ENCODE peak calls at places on chromosome 14, in six cellular contexts. J is astrocyte of the spinal cord, N is endodermal cell, Q is non-pigmented ciliary epithelial cell, F is retina, G is Caki2. U is an unnamed sample.

GRCh38 chr14:26484562-26484961 is 113.3 kb downstream of the NOVA1 start:
- DNase-seq in J (no peak), N (no peak), G (no peak), F (no peak), Q (no peak), U (no peak)

GRCh38 chr14:59483360-59483759 is 848 bp downstream of the L3HYPDH start:
- DNase-seq in N (no peak), F (no peak), Q (no peak), G (peak), J (peak), U (peak)

GRCh38 chr14:67532998-67533753 is at the start of gene PLEKHH1:
- DNase-seq in Q (no peak), J (peak), N (peak), F (peak), G (peak), U (peak)

GRCh38 chr14:50763386-50764007 is 67.5 kb downstream of the NIN start:
- DNase-seq in J (peak), Q (peak), N (no peak), F (no peak), G (peak), U (peak)

GRCh38 chr14:54083549-54084239 is 127.1 kb upstream of the BMP4 start:
- DNase-seq in N (no peak), J (no peak), G (no peak), F (no peak), Q (no peak), U (no peak)

GRCh38 chr14:104100171-104101085 is 14.9 kb downstream of the ASPG start:
- DNase-seq in J (no peak), G (no peak), N (peak), Q (no peak), F (no peak), U (no peak)

GRCh38 chr14:66850258-66850897 is 338.9 kb upstream of the GARIN2 start:
- DNase-seq in Q (no peak), G (no peak), J (no peak), N (no peak), F (no peak), U (no peak)

GRCh38 chr14:77140937-77141591 is 527 bp downstream of the ZDHHC22 start:
- DNase-seq in N (peak), G (peak), J (peak), F (peak), Q (no peak), U (no peak)

GRCh38 chr14:87231336-87232026 is 761.5 kb downstream of the GALC start:
- DNase-seq in N (peak), Q (no peak), F (no peak), J (peak), G (peak), U (no peak)

GRCh38 chr14:88194531-88194930 is 128.5 kb downstream of the KCNK10 start:
- DNase-seq in G (no peak), F (no peak), Q (no peak), N (no peak), J (no peak), U (no peak)

GRCh38 chr14:68307769-68308168 is 485.1 kb downstream of the ZFP36L1 start:
- DNase-seq in Q (no peak), N (no peak), J (peak), G (no peak), F (no peak), U (peak)

GRCh38 chr14:66920196-66920595 is 269.0 kb upstream of the GARIN2 start:
- DNase-seq in J (no peak), F (no peak), G (no peak), N (no peak), Q (no peak), U (no peak)

GRCh38 chr14:68240388-68240787 is 420.8 kb downstream of the RAD51B start:
- DNase-seq in Q (no peak), J (no peak), N (no peak), F (no peak), G (no peak), U (no peak)

GRCh38 chr14:101446387-101446969 is 114.8 kb upstream of the DIO3 start:
- DNase-seq in J (no peak), N (peak), Q (no peak), G (no peak), F (no peak), U (no peak)

GRCh38 chr14:96104469-96105057 is 65.4 kb downstream of the C14orf132 start:
- DNase-seq in N (peak), Q (peak), F (peak), J (peak), G (peak), U (peak)

GRCh38 chr14:72617391-72618011 is 276.4 kb downstream of the DPF3 start:
- DNase-seq in J (peak), F (peak), N (no peak), Q (no peak), G (no peak), U (peak)

GRCh38 chr14:43356984-43357545 is 1150.0 kb downstream of the FSCB start:
- DNase-seq in N (no peak), F (no peak), G (no peak), J (no peak), Q (no peak), U (no peak)

GRCh38 chr14:50003213-50004021 is 110.5 kb downstream of the ARF6 start:
- DNase-seq in Q (no peak), J (peak), N (peak), G (peak), F (peak), U (peak)

GRCh38 chr14:36105401-36105800 is 71.1 kb downstream of the PTCSC3 start:
- DNase-seq in Q (no peak), J (no peak), F (no peak), N (peak), G (peak), U (no peak)

GRCh38 chr14:37232907-37233481 is 35.3 kb downstream of the MIPOL1 start:
- DNase-seq in J (peak), N (no peak), Q (peak), G (peak), F (peak), U (peak)

GRCh38 chr14:73422515-73422914 is 35.8 kb downstream of the NUMB start:
- DNase-seq in N (peak), J (no peak), F (no peak), G (peak), Q (no peak), U (no peak)

GRCh38 chr14:100129161-100129589 is 30.3 kb downstream of the DEGS2 start:
- DNase-seq in F (no peak), Q (no peak), N (no peak), G (no peak), J (peak), U (no peak)

GRCh38 chr14:94682061-94682516 is 69.9 kb downstream of the SERPINA3 start:
- DNase-seq in G (no peak), F (no peak), N (peak), J (peak), Q (no peak), U (no peak)

GRCh38 chr14:22472935-22473854 is 115.8 kb downstream of the DAD1 start:
- DNase-seq in F (peak), J (peak), N (peak), Q (no peak), G (peak), U (peak)

GRCh38 chr14:88835661-88836060 is 11.2 kb downstream of the TTC8 start:
- DNase-seq in J (peak), N (no peak), F (no peak), Q (no peak), G (no peak), U (no peak)

GRCh38 chr14:67653651-67654280 is 20.7 kb downstream of the VTI1B start:
- DNase-seq in J (no peak), F (peak), N (no peak), G (no peak), Q (no peak), U (no peak)

GRCh38 chr14:104652386-104652785 is 37.0 kb upstream of the INF2 start:
- DNase-seq in G (no peak), J (no peak), Q (no peak), N (no peak), F (no peak), U (no peak)

GRCh38 chr14:60658909-60659585 is 9.8 kb upstream of the SIX1 start:
- DNase-seq in N (no peak), Q (no peak), F (no peak), J (no peak), G (no peak), U (no peak)

U was measured in RPMI7951.